ENCODE peak calls at places on chromosomes 5 and 9, in seven cellular contexts. M, C, Y, P, B, S and E are unnamed samples.

GRCh38 chr5:135332519-135333150 is 66.4 kb downstream of the MACROH2A1 start:
- DNase-seq in S (peak; percentile 77), Y (peak; percentile 36), B (no peak), M (no peak), C (peak; percentile 59), P (no peak), E (peak; percentile 92)

GRCh38 chr5:12934722-12935121 is 1009.8 kb downstream of the DNAH5 start:
- DNase-seq in M (no peak), S (no peak), P (no peak), C (no peak), Y (peak; percentile 86), B (no peak), E (no peak)

GRCh38 chr9:21454149-21454548 is 13.9 kb downstream of the IFNA1 start:
- DNase-seq in S (peak; percentile 51), Y (peak; percentile 64), B (no peak), M (no peak), P (no peak), C (no peak), E (peak; percentile 15)

GRCh38 chr5:176821441-176821840 is 11.1 kb downstream of the UNC5A start:
- DNase-seq in M (no peak), P (no peak), S (no peak), C (no peak), Y (no peak), B (no peak), E (no peak)

GRCh38 chr5:33482335-33482734 is 41.6 kb downstream of the TARS1 start:
- DNase-seq in Y (no peak), P (peak; percentile 67), M (no peak), S (no peak), C (no peak), B (no peak), E (no peak)

GRCh38 chr5:138964547-138965174 is 89.5 kb upstream of the LRRTM2 start:
- DNase-seq in P (no peak), C (peak; percentile 60), B (no peak), S (no peak), M (no peak), Y (no peak), E (no peak)

GRCh38 chr5:65861830-65862241 is 64.5 kb upstream of the ERBIN start:
- DNase-seq in P (no peak), M (no peak), B (no peak), S (peak; percentile 92), Y (peak; percentile 93), C (no peak), E (peak; percentile 87)

GRCh38 chr5:31383734-31384133 is 148.2 kb downstream of the DROSHA start:
- DNase-seq in S (peak; percentile 61), P (no peak), B (no peak), Y (no peak), C (no peak), M (no peak), E (peak; percentile 7)

GRCh38 chr5:181246276-181247050 is 2.8 kb upstream of the RACK1 start:
- DNase-seq in P (peak; percentile 84), C (peak; percentile 74), B (peak; percentile 94), S (peak; percentile 78), Y (peak; percentile 84), M (no peak), E (peak; percentile 97)

GRCh38 chr9:33187519-33188218 is 20.5 kb upstream of the B4GALT1 start:
- DNase-seq in C (no peak), Y (no peak), M (no peak), P (no peak), S (peak; percentile 79), B (peak; percentile 41), E (peak; percentile 83)

GRCh38 chr5:154866841-154867240 is 8.4 kb downstream of the CNOT8 start:
- DNase-seq in Y (no peak), S (peak; percentile 26), P (no peak), C (no peak), B (no peak), M (no peak), E (peak; percentile 27)

GRCh38 chr5:148433826-148434225 is 50.1 kb downstream of the FBXO38 start:
- DNase-seq in M (no peak), S (no peak), P (no peak), B (no peak), Y (no peak), C (no peak), E (no peak)

GRCh38 chr5:142746532-142746931 is 23.6 kb upstream of the ARHGAP26 start:
- DNase-seq in P (no peak), Y (no peak), C (no peak), B (no peak), M (no peak), S (no peak), E (no peak)

GRCh38 chr5:107063511-107063910 is 607.2 kb downstream of the EFNA5 start:
- DNase-seq in S (peak; percentile 10), P (no peak), C (no peak), M (no peak), B (no peak), Y (peak; percentile 40), E (no peak)

GRCh38 chr5:107195996-107196395 is 474.7 kb downstream of the EFNA5 start:
- DNase-seq in P (no peak), S (no peak), Y (no peak), C (no peak), B (no peak), M (no peak), E (no peak)

GRCh38 chr5:141850786-141851185 is 27.4 kb downstream of the PCDH1 start:
- DNase-seq in P (peak; percentile 54), M (no peak), S (no peak), C (no peak), Y (no peak), B (no peak), E (no peak)

GRCh38 chr9:135485832-135486231 is 6.2 kb downstream of the PPP1R26 start:
- DNase-seq in C (no peak), Y (no peak), S (no peak), M (no peak), P (peak; percentile 30), B (no peak), E (no peak)

GRCh38 chr9:84187090-84187489 is 153.5 kb downstream of the SLC28A3 start:
- DNase-seq in P (no peak), C (no peak), M (no peak), Y (no peak), S (no peak), B (no peak), E (no peak)

GRCh38 chr5:174010365-174010764 is 21.4 kb downstream of the C5orf47 start:
- DNase-seq in Y (no peak), P (no peak), M (no peak), C (no peak), S (no peak), B (no peak), E (no peak)

GRCh38 chr5:141715340-141715905 is 33.4 kb upstream of the ARAP3 start:
- DNase-seq in M (no peak), Y (peak; percentile 23), C (no peak), P (no peak), S (no peak), B (no peak), E (no peak)

GRCh38 chr5:157689942-157690689 is 18.8 kb downstream of the C5orf52 start:
- DNase-seq in P (peak; percentile 33), M (no peak), S (no peak), Y (no peak), C (no peak), B (no peak), E (no peak)

GRCh38 chr5:14385022-14385421 is 196.6 kb upstream of the OTULINL start:
- DNase-seq in Y (no peak), M (no peak), B (no peak), C (no peak), S (no peak), P (no peak), E (no peak)

GRCh38 chr9:130051855-130052254 is 1.9 kb upstream of the GPR107 start:
- DNase-seq in Y (peak; percentile 38), C (no peak), B (no peak), M (no peak), P (no peak), S (no peak), E (no peak)

GRCh38 chr5:553874-554273 is 29.6 kb upstream of the SLC9A3 start:
- DNase-seq in Y (peak; percentile 18), S (no peak), M (no peak), B (peak; percentile 85), C (no peak), P (no peak), E (no peak)

GRCh38 chr5:54741711-54742110 is 224.2 kb downstream of the SNX18 start:
- DNase-seq in C (no peak), B (no peak), S (no peak), P (no peak), Y (no peak), M (no peak), E (no peak)
- H3K9ac ChIP-seq in C (no peak overlapping the region), B (no peak overlapping the region), S (no peak overlapping the region), P (no peak overlapping the region), Y (no peak overlapping the region), M (no peak overlapping the region), E (no peak overlapping the region)

GRCh38 chr9:121704281-121704680 is 52.8 kb downstream of the DAB2IP start:
- DNase-seq in M (no peak), C (no peak), B (no peak), S (no peak), P (no peak), Y (peak; percentile 71), E (no peak)
- H3K4me1 ChIP-seq in M (peaks cover 21% of the 10 kb centered on the region), C (no peaks in the 10 kb centered on the region), B (peaks cover 3% of the 10 kb centered on the region), S (peaks cover 16% of the 10 kb centered on the region), P (no peaks in the 10 kb centered on the region), Y (peaks cover 84% of the 10 kb centered on the region), E (peaks cover 4% of the 10 kb centered on the region)

DNA sequence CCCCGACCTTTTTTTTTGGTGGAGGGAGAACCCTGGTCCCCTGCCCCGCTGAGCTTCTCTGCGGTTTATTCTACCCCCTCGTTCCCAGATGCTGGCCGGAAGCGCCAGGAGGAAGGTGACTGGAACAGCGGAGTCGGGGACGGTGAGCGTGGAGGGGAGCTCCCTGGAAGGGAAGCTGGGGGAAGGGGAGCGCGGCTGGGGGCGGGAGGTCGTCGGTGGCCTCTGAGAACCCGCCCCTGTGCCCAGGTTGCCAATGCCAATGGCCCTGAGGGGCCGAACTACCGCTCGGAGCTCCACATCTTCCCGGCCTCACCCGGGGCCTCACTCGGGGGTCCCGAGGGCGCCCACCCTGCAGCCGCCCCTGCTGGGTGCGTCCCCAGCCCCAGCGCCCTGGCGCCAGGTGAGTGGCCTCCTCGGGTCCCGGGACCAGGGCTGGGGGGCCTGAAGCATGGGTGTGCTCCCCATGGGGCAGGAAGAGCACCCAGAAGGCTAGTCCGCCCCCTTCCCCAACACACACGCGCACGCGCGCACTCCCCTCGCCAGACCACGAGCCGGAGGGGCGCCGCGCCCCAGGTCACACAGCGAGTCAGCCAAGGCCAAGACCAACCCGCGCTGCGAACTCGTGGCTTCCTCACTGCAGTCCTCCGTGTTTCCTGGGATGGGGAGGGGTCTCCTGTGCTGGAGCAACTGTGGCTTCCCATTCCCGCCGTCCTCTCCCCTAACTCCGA is 10.6 kb downstream of the MYOZ3 start:
- DNase-seq in S (no peak), M (no peak), C (no peak), P (no peak), B (no peak), Y (no peak), E (peak; percentile 12)
- H3K9ac ChIP-seq in S (peak overlapping the region; percentile 56), M (no peak overlapping the region), C (no peak overlapping the region), P (peak overlapping the region; percentile 73), B (peak overlapping the region; percentile 48), Y (no peak overlapping the region), E (peak overlapping the region; percentile 27)

DNA sequence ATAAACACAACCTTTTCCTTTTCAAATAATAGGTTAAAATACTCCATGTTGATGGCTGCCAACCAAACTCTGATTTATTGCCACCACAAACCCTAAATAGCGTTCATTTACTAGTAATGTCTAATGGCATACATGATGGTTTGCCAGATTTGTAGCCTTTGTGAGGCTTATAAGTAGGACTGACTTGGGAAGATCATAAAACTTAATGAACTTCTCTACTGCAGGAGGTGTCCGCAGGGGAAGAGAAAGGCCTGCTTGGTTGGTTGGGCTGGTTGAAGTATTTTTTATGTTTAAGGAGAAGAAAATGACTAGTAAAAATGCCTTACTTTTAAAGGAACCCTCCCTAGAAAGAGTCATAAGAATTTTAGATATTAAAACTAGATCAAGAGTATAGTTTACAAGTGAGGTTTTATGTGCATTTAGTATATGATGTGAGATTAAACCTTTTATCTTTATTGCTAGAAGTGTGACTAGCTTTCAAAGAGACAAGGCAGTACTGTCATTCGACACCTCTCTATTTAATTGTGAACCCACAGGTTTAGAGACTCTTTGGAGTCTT is 5.0 kb downstream of the PBX3 start:
- DNase-seq in Y (peak; percentile 15), P (no peak), M (no peak), C (no peak), S (no peak), B (no peak), E (no peak)
- H3K4me1 ChIP-seq in Y (peaks cover 22% of the 10 kb centered on the region), P (peaks cover 5% of the 10 kb centered on the region), M (no peaks in the 10 kb centered on the region), C (peaks cover 44% of the 10 kb centered on the region), S (no peaks in the 10 kb centered on the region), B (peaks cover 3% of the 10 kb centered on the region), E (peaks cover 34% of the 10 kb centered on the region)